ENCODE peak calls at places on chromosome 3, in ten cellular contexts. O is NB4, Z is cardiac fibroblast, W is lower lobe of right lung, I is B cell, H is stomach, L is Calu3, E is AG10803, X is heart left ventricle, N is Panc1. K is an unnamed sample.

GRCh38 chr3:32684029-32684799 is 774 bp upstream of the CNOT10 start:
- DNase-seq in L (no peak), Z (peak), W (no peak), X (no peak), I (no peak), O (no peak), H (no peak), N (no peak), E (no peak), K (no peak)

GRCh38 chr3:50189274-50189673 is 2.1 kb upstream of the GNAT1 start:
- DNase-seq in X (peak), O (peak), E (peak), N (peak), I (no peak), H (peak), W (peak), Z (peak), L (peak), K (peak)

GRCh38 chr3:59502806-59503205 is 453.0 kb upstream of the CFAP20DC start:
- DNase-seq in H (no peak), X (no peak), E (peak), W (no peak), L (no peak), Z (peak), I (no peak), O (peak), N (no peak), K (peak)

GRCh38 chr3:53167418-53168174 is 6.6 kb downstream of the PRKCD start:
- DNase-seq in Z (no peak), I (no peak), E (no peak), X (no peak), H (no peak), N (no peak), W (no peak), O (peak), L (no peak), K (no peak)

GRCh38 chr3:50154840-50155490 is at the start of gene SEMA3F:
- DNase-seq in O (peak), Z (peak), E (peak), X (peak), W (peak), L (peak), H (peak), I (peak), N (no peak), K (peak)

GRCh38 chr3:127101411-127102067 is 91.4 kb upstream of the PRR23E start:
- DNase-seq in O (no peak), N (no peak), I (no peak), E (no peak), X (no peak), H (no peak), L (no peak), Z (no peak), W (no peak), K (no peak)

GRCh38 chr3:78941587-78941986 is 826.2 kb downstream of the ROBO1 start:
- DNase-seq in X (no peak), I (no peak), N (peak), O (no peak), Z (peak), L (peak), H (no peak), E (peak), W (no peak), K (peak)

GRCh38 chr3:151169262-151169661 is 33.8 kb downstream of the GPR171 start:
- DNase-seq in L (no peak), Z (no peak), W (peak), O (peak), X (no peak), I (no peak), N (no peak), H (no peak), E (no peak), K (no peak)

GRCh38 chr3:33277193-33277882 is at the start of gene FBXL2:
- DNase-seq in I (no peak), E (peak), W (peak), N (no peak), X (peak), O (peak), Z (peak), L (peak), H (peak), K (peak)

GRCh38 chr3:112101946-112102345 is 15.8 kb downstream of the C3orf52 start:
- DNase-seq in O (no peak), W (no peak), I (no peak), Z (peak), E (peak), H (no peak), N (no peak), L (no peak), X (no peak), K (peak)

GRCh38 chr3:61612211-61612995 is 51.0 kb downstream of the PTPRG start:
- DNase-seq in Z (peak), W (no peak), L (no peak), I (no peak), X (no peak), O (no peak), N (no peak), H (no peak), E (peak), K (peak)

GRCh38 chr3:194584866-194585265 is 48.4 kb downstream of the TMEM44 start:
- DNase-seq in H (no peak), L (no peak), N (no peak), I (no peak), X (no peak), O (no peak), Z (peak), E (peak), W (no peak), K (no peak)

GRCh38 chr3:144295619-144296018 is 324.0 kb downstream of the DIPK2A start:
- DNase-seq in L (no peak), W (no peak), I (no peak), E (no peak), N (no peak), H (no peak), X (no peak), Z (peak), O (no peak), K (no peak)

GRCh38 chr3:153242900-153243299 is 80.9 kb downstream of the RAP2B start:
- DNase-seq in X (no peak), L (no peak), I (no peak), Z (no peak), N (no peak), E (no peak), O (peak), H (no peak), W (no peak), K (no peak)

GRCh38 chr3:138646527-138646926 is 38.0 kb downstream of the FAIM start:
- DNase-seq in O (no peak), W (no peak), I (no peak), E (no peak), X (no peak), N (no peak), L (no peak), Z (no peak), H (no peak), K (no peak)

GRCh38 chr3:12229144-12229871 is 59.6 kb upstream of the PPARG start:
- DNase-seq in E (no peak), L (no peak), I (no peak), N (no peak), H (peak), O (peak), X (no peak), Z (no peak), W (no peak), K (no peak)

GRCh38 chr3:53716998-53717397 is 129.2 kb downstream of the CHDH start:
- DNase-seq in X (no peak), N (no peak), I (no peak), O (peak), L (no peak), E (no peak), Z (no peak), W (no peak), H (peak), K (no peak)

GRCh38 chr3:131228522-131228921 is 153.1 kb upstream of the NUDT16 start:
- DNase-seq in W (no peak), N (no peak), E (no peak), I (no peak), H (no peak), O (no peak), Z (no peak), X (no peak), L (no peak), K (no peak)

GRCh38 chr3:11206316-11206715 is 52.0 kb downstream of the HRH1 start:
- DNase-seq in I (no peak), H (no peak), Z (no peak), O (no peak), W (peak), E (no peak), N (no peak), L (no peak), X (no peak), K (no peak)

GRCh38 chr3:118714800-118715199 is 319.8 kb downstream of the IGSF11 start:
- DNase-seq in O (no peak), H (no peak), Z (no peak), X (no peak), I (no peak), N (no peak), E (no peak), L (no peak), W (no peak), K (no peak)

GRCh38 chr3:106811376-106811775 is 565.9 kb upstream of the CCDC54 start:
- DNase-seq in N (no peak), Z (peak), E (peak), H (no peak), W (no peak), L (no peak), O (no peak), I (no peak), X (no peak), K (peak)

GRCh38 chr3:62923092-62923491 is 47.9 kb upstream of the CADPS start:
- DNase-seq in W (no peak), Z (no peak), H (no peak), X (no peak), I (no peak), N (no peak), E (no peak), L (no peak), O (no peak), K (peak)

GRCh38 chr3:21682231-21682630 is 68.8 kb downstream of the ZNF385D start:
- DNase-seq in O (no peak), I (no peak), W (no peak), E (peak), H (no peak), Z (no peak), N (no peak), X (no peak), L (no peak), K (no peak)

GRCh38 chr3:9347086-9347485 is 15.8 kb upstream of the THUMPD3 start:
- DNase-seq in H (no peak), O (no peak), X (no peak), Z (no peak), E (peak), W (no peak), I (no peak), N (no peak), L (no peak), K (no peak)

GRCh38 chr3:187739125-187739560 is 6.1 kb downstream of the BCL6 start:
- DNase-seq in N (no peak), I (no peak), W (no peak), E (no peak), Z (no peak), X (peak), O (peak), H (peak), L (no peak), K (no peak)

GRCh38 chr3:8954938-8955763 is 8.1 kb downstream of the RAD18 start:
- DNase-seq in H (no peak), E (peak), Z (peak), O (peak), I (peak), X (no peak), W (no peak), L (no peak), N (no peak), K (peak)

GRCh38 chr3:125212096-125212508 is 446 bp downstream of the SLC12A8 start:
- DNase-seq in N (no peak), W (no peak), X (no peak), Z (no peak), L (peak), I (no peak), E (no peak), H (no peak), O (no peak), K (no peak)

GRCh38 chr3:123420416-123420968 is 28.4 kb downstream of the ADCY5 start:
- DNase-seq in N (no peak), Z (no peak), X (no peak), E (no peak), W (no peak), H (no peak), L (no peak), O (no peak), I (no peak), K (no peak)

GRCh38 chr3:10702961-10703740 is 112.9 kb upstream of the SLC6A11 start:
- DNase-seq in O (peak), I (no peak), N (no peak), L (peak), W (no peak), X (no peak), Z (no peak), H (no peak), E (no peak), K (no peak)

GRCh38 chr3:23442598-23443383 is 239.7 kb downstream of the UBE2E2 start:
- DNase-seq in Z (no peak), X (no peak), I (peak), O (peak), L (peak), W (no peak), N (no peak), H (no peak), E (peak), K (peak)

GRCh38 chr3:80970292-80970691 is 791.2 kb downstream of the GBE1 start:
- DNase-seq in X (no peak), L (no peak), O (no peak), Z (no peak), I (no peak), H (no peak), N (no peak), E (no peak), W (no peak), K (no peak)

GRCh38 chr3:10312866-10313265 is 8.0 kb downstream of the SEC13 start:
- DNase-seq in O (no peak), W (no peak), Z (no peak), L (no peak), E (no peak), I (no peak), X (no peak), H (no peak), N (no peak), K (no peak)

GRCh38 chr3:142896996-142897395 is 8.1 kb upstream of the PCOLCE2 start:
- DNase-seq in Z (no peak), H (no peak), O (no peak), L (no peak), W (no peak), N (no peak), E (no peak), I (no peak), X (no peak), K (no peak)

GRCh38 chr3:123749716-123750115 is 134.4 kb downstream of the MYLK start:
- DNase-seq in W (no peak), Z (peak), O (peak), H (no peak), N (no peak), E (peak), I (no peak), L (no peak), X (no peak), K (peak)

GRCh38 chr3:11045536-11045935 is 53.0 kb downstream of the SLC6A1 start:
- DNase-seq in W (no peak), H (no peak), Z (no peak), E (no peak), X (no peak), I (no peak), N (no peak), L (no peak), O (no peak), K (no peak)

GRCh38 chr3:140164922-140165590 is 230.1 kb downstream of the CLSTN2 start:
- DNase-seq in Z (no peak), L (no peak), N (no peak), X (no peak), E (no peak), H (no peak), W (no peak), O (no peak), I (no peak), K (no peak)

DNA sequence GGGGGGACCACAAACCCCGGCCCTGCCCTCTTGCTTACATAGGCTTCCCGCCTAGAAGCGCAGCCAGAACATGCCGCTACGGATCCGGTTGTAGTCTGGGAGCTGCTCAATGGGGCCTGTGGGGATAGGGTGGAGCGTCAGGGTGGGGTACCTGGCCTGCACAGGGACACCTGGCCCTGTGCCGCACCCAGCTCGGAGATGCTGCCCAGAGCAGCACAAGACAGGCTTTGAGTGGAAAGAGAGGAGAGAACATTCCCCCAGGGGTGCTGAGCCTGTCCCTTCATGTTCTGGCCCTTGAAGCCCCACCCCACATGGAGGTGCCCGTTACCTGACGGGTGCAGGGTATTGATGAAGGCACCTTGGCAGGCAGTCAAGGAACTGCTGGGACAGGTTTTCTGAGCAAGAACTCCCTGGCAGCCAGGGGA is 4.0 kb upstream of the COL7A1 start:
- DNase-seq in N (no peak), E (no peak), I (no peak), L (no peak), W (no peak), O (no peak), H (no peak), Z (no peak), X (no peak), K (no peak)
- TF ChIP-seq CTCF in N (no peak), E (no peak), I (no peak), L (no peak), W (no peak), O (no peak), H (no peak), Z (no peak), X (no peak), K (no peak)

DNA sequence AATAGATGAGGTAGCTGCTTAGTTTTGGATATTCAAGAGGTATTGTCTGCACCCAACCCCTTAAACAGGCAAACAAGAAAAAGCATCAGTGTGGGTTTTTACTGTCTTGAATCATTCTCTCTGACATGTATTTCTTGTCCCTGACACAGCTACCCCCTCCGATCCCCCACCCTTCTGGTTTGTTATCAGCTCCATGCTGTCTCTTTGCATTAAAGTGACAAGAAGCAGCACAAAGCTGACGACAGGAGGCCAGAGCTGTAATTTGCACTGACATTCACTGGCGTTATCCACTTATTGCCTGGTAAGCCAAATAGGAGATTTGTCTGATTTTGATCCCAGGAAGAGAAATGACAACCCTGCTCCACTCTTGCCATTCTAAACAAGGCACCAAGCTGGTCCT is 83.3 kb upstream of the SNRK start:
- DNase-seq in E (no peak), I (no peak), W (no peak), N (no peak), Z (peak), X (no peak), O (no peak), H (no peak), L (no peak), K (no peak)
- TF ChIP-seq CTCF in E (no peak), I (no peak), W (no peak), N (no peak), Z (no peak), X (no peak), O (no peak), H (no peak), L (no peak), K (no peak)

DNA sequence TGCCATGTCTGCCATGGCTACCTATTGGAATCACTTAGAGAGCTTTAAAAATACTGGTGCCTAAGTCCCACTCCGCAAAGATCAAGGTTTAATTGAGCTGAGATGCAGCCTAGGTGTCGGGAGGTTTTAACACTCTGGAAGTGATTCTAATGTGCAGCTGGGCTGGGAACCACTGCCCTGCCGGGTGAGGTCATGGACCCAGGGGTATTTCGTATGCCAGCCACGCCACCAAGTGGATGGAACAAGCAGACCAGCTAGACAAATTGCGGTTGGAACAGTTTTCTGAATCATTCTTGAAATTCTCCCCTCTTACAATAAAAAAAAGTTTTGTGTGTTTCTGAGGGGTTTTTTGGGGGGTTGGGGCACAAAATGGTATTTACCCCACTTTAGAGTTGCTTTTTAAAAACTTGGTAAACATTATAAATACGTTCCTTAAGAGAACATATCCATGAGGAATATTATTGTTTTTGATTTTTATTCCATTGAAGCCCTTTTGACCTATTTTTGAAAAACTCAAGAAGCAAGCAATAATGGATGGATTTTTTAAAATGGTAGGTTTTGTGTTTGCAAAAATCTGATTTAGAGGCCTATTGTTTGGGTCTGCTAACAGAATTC is 66.2 kb upstream of the CSTA start:
- DNase-seq in L (peak), W (peak), H (peak), Z (peak), O (peak), X (peak), I (peak), E (peak), N (peak), K (peak)
- TF ChIP-seq CTCF in L (peak), W (peak), H (no peak), Z (peak), O (peak), X (peak), I (peak), E (peak), N (peak), K (peak)

GRCh38 chr3:134449277-134449676 is 36.5 kb downstream of the ANAPC13 start:
- DNase-seq in N (no peak), H (peak), I (no peak), W (no peak), O (peak), L (peak), Z (peak), E (no peak), X (no peak), K (peak)
- TF ChIP-seq CTCF in N (peak), H (no peak), I (no peak), W (peak), O (peak), L (peak), Z (peak), E (peak), X (peak), K (peak)

DNA sequence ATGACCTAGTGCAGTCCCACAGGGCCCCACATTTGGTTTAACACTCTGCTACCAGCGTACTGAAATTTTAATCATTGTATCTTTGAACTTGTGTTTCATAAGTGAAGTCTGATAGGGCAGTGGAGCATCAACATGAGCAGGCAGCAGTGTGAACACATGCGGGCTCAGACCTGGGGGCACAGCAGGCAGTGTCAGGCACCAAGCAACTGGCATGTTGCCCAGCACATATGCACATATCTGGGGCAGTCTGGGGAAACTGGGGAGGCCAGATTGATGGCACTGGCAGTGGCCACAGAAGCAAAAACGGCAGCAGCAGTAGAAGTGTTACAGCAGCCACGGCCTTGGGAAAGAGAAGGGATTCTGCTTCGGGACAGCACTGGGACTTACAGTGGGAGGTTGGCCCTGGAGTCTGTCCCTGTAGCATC is 353.9 kb upstream of the KCNMB2 start:
- DNase-seq in O (no peak), W (no peak), I (no peak), Z (no peak), N (no peak), L (no peak), X (no peak), H (no peak), E (no peak), K (no peak)
- TF ChIP-seq CTCF in O (no peak), W (no peak), I (no peak), Z (no peak), N (no peak), L (no peak), X (no peak), H (no peak), E (no peak), K (no peak)

GRCh38 chr3:184874709-184875644 is 63.0 kb downstream of the VPS8 start:
- DNase-seq in Z (peak), H (no peak), O (peak), I (no peak), L (peak), W (no peak), X (no peak), E (peak), N (peak), K (peak)
- TF ChIP-seq CTCF in Z (peak), H (no peak), O (peak), I (peak), L (peak), W (peak), X (peak), E (peak), N (peak), K (peak)

K was measured in fibroblast of villous mesenchyme.